ENCODE peak calls at places on chromosomes 7 and 10, in ten cellular contexts. O is uterus, I is neural progenitor cell, D is GM23338, H is cardiac muscle cell, T is breast epithelium, V is astrocyte of the spinal cord, C is epithelial cell of esophagus, F is body of pancreas, G is adrenal gland. X is an unnamed sample.

GRCh38 chr7:126727930-126728331 is 524.8 kb downstream of the GRM8 start:
- DNase-seq in I (no peak), V (peak), D (no peak), G (no peak), O (no peak), F (no peak), C (peak), H (peak), T (no peak), X (peak)

GRCh38 chr10:34739915-34740314 is 75.2 kb downstream of the PARD3 start:
- DNase-seq in D (peak), C (peak), I (peak), O (peak), F (peak), V (peak), H (peak), G (peak), T (no peak), X (peak)

GRCh38 chr10:5566606-5567005 is 41.8 kb downstream of the CALML3 start:
- DNase-seq in H (no peak), O (peak), D (no peak), F (no peak), C (peak), I (no peak), T (peak), G (no peak), V (no peak), X (no peak)

GRCh38 chr7:1343551-1343950 is 110.9 kb downstream of the UNCX start:
- DNase-seq in G (no peak), C (no peak), I (no peak), D (no peak), H (no peak), V (no peak), O (no peak), T (no peak), F (no peak), X (no peak)

GRCh38 chr7:131581241-131582157 is 25.1 kb upstream of the PODXL start:
- DNase-seq in F (peak), C (no peak), D (peak), I (no peak), H (peak), O (peak), G (peak), V (no peak), T (peak), X (no peak)

GRCh38 chr7:101420436-101420835 is 57.8 kb downstream of the COL26A1 start:
- DNase-seq in T (no peak), D (peak), H (no peak), O (no peak), F (no peak), V (no peak), G (peak), I (peak), C (no peak), X (no peak)

GRCh38 chr10:31158000-31158658 is 126.5 kb upstream of the ZNF438 start:
- DNase-seq in I (no peak), O (no peak), G (no peak), F (no peak), D (no peak), C (no peak), H (peak), T (no peak), V (peak), X (peak)

GRCh38 chr7:84455788-84456187 is 261.2 kb upstream of the SEMA3A start:
- DNase-seq in I (no peak), T (no peak), V (peak), G (no peak), C (peak), O (no peak), D (no peak), H (peak), F (no peak), X (peak)

GRCh38 chr7:44665531-44666213 is 59.2 kb downstream of the OGDH start:
- DNase-seq in I (no peak), O (no peak), D (no peak), T (no peak), C (peak), H (peak), F (no peak), V (peak), G (peak), X (peak)

GRCh38 chr7:68573271-68574000 is 1024.8 kb upstream of the AUTS2 start:
- DNase-seq in C (no peak), G (no peak), D (no peak), T (no peak), O (no peak), V (no peak), F (no peak), I (no peak), H (no peak), X (no peak)

GRCh38 chr7:68269410-68269809 is 1272.8 kb downstream of the TYW1 start:
- DNase-seq in F (peak), V (peak), G (peak), C (no peak), H (peak), I (no peak), D (no peak), O (no peak), T (no peak), X (peak)

GRCh38 chr7:30028749-30029635 is 780 bp downstream of the PLEKHA8 start:
- DNase-seq in O (no peak), I (peak), F (no peak), H (peak), C (peak), D (peak), V (peak), T (peak), G (peak), X (peak)

GRCh38 chr7:114944742-114945625 is 23.1 kb downstream of the MDFIC start:
- DNase-seq in C (no peak), I (peak), H (peak), G (peak), D (peak), F (peak), T (no peak), V (peak), O (peak), X (peak)

GRCh38 chr7:45027774-45028114 is 27.7 kb downstream of the CCM2 start:
- DNase-seq in D (no peak), O (no peak), T (no peak), C (no peak), F (no peak), H (no peak), I (no peak), G (no peak), V (no peak), X (no peak)

GRCh38 chr10:94287331-94287730 is 75.4 kb downstream of the NOC3L start:
- DNase-seq in H (peak), G (no peak), I (no peak), O (no peak), D (no peak), C (no peak), F (no peak), V (no peak), T (no peak), X (peak)

GRCh38 chr7:11297764-11298163 is 324.1 kb downstream of the PHF14 start:
- DNase-seq in V (peak), G (no peak), I (no peak), D (no peak), O (no peak), T (no peak), H (no peak), F (no peak), C (no peak), X (no peak)

GRCh38 chr7:28587211-28587610 is 174.9 kb downstream of the CREB5 start:
- DNase-seq in D (no peak), C (peak), F (no peak), H (no peak), I (peak), G (no peak), V (peak), O (no peak), T (no peak), X (peak)

GRCh38 chr10:36766921-36767320 is 358.5 kb upstream of the ANKRD30A start:
- DNase-seq in C (no peak), I (peak), T (no peak), F (no peak), H (no peak), O (no peak), V (no peak), D (no peak), G (no peak), X (no peak)

GRCh38 chr7:28180364-28181147 is at the start of gene JAZF1:
- DNase-seq in I (peak), H (peak), T (peak), G (peak), C (peak), F (peak), V (peak), D (peak), O (peak), X (peak)

GRCh38 chr10:129898701-129899563 is 65.1 kb downstream of the EBF3 start:
- DNase-seq in V (no peak), I (no peak), H (no peak), T (no peak), C (no peak), D (no peak), O (no peak), F (no peak), G (no peak), X (no peak)

GRCh38 chr10:94303929-94304328 is 58.8 kb downstream of the NOC3L start:
- DNase-seq in H (no peak), G (no peak), O (no peak), F (no peak), T (no peak), C (no peak), V (no peak), D (no peak), I (no peak), X (no peak)

GRCh38 chr10:74307061-74307651 is 156.1 kb downstream of the ADK start:
- DNase-seq in H (no peak), V (no peak), C (peak), I (no peak), O (no peak), D (no peak), F (no peak), G (no peak), T (no peak), X (no peak)

GRCh38 chr10:67722113-67722512 is 26.1 kb upstream of the CTNNA3 start:
- DNase-seq in I (no peak), C (no peak), H (no peak), D (no peak), T (no peak), G (no peak), V (no peak), O (no peak), F (no peak), X (no peak)

GRCh38 chr10:72331575-72332422 is 22.9 kb downstream of the DNAJB12 start:
- DNase-seq in H (peak), D (peak), O (peak), T (peak), F (peak), I (peak), C (peak), G (peak), V (peak), X (peak)

GRCh38 chr10:26821699-26822542 is 38.8 kb downstream of the ABI1 start:
- DNase-seq in I (no peak), T (no peak), C (no peak), V (peak), H (no peak), F (no peak), D (no peak), O (no peak), G (no peak), X (no peak)

GRCh38 chr7:132276986-132277716 is 299.1 kb downstream of the PLXNA4 start:
- DNase-seq in H (no peak), C (peak), O (no peak), I (no peak), G (no peak), F (no peak), T (no peak), D (no peak), V (no peak), X (no peak)

GRCh38 chr10:31660301-31660700 is 268.3 kb downstream of the ARHGAP12 start:
- DNase-seq in D (no peak), O (peak), V (no peak), I (no peak), C (no peak), F (no peak), T (no peak), G (no peak), H (no peak), X (no peak)

GRCh38 chr10:8331896-8332729 is 277.6 kb downstream of the GATA3 start:
- DNase-seq in C (peak), O (peak), G (peak), I (peak), T (no peak), D (peak), F (peak), H (peak), V (peak), X (peak)

GRCh38 chr10:100341953-100342626 is 4.9 kb upstream of the SCD start:
- DNase-seq in H (peak), D (peak), V (peak), F (peak), I (peak), G (peak), T (no peak), O (peak), C (peak), X (peak)

GRCh38 chr10:77357611-77358010 is 280.0 kb downstream of the KCNMA1 start:
- DNase-seq in H (peak), V (peak), D (no peak), G (no peak), I (no peak), F (no peak), O (no peak), C (peak), T (no peak), X (peak)

GRCh38 chr7:80428161-80429054 is 83.5 kb downstream of the GNAT3 start:
- DNase-seq in V (peak), H (peak), I (peak), T (no peak), C (peak), F (peak), O (no peak), D (peak), G (peak), X (peak)

GRCh38 chr10:47054936-47055335 is 143.7 kb downstream of the PTPN20 start:
- DNase-seq in C (no peak), D (no peak), F (no peak), I (no peak), H (no peak), V (no peak), O (no peak), G (no peak), T (no peak), X (no peak)

GRCh38 chr10:106615081-106615480 is 549.4 kb downstream of the SORCS1 start:
- DNase-seq in O (no peak), I (no peak), H (peak), G (no peak), C (peak), T (no peak), D (peak), V (peak), F (no peak), X (peak)

GRCh38 chr7:131948434-131949053 is 392.1 kb upstream of the PODXL start:
- DNase-seq in T (no peak), H (no peak), D (no peak), G (no peak), V (no peak), F (peak), I (peak), O (no peak), C (peak), X (no peak)

GRCh38 chr10:55485827-55486226 is 684.8 kb upstream of the PCDH15 start:
- DNase-seq in V (no peak), O (no peak), I (no peak), C (no peak), H (no peak), D (no peak), F (no peak), G (no peak), T (no peak), X (no peak)

GRCh38 chr7:36343548-36343947 is 46.1 kb upstream of the ANLN start:
- DNase-seq in V (no peak), H (no peak), O (no peak), G (no peak), T (no peak), C (no peak), I (no peak), D (no peak), F (no peak), X (no peak)

GRCh38 chr7:82235710-82236109 is 207.9 kb downstream of the CACNA2D1 start:
- DNase-seq in O (no peak), V (peak), D (no peak), F (no peak), T (no peak), H (peak), I (no peak), G (no peak), C (peak), X (peak)

GRCh38 chr7:82229164-82229563 is 214.4 kb downstream of the CACNA2D1 start:
- DNase-seq in D (no peak), V (no peak), C (no peak), G (no peak), F (no peak), H (no peak), O (no peak), I (no peak), T (no peak), X (peak)

GRCh38 chr7:82230826-82231581 is 212.6 kb downstream of the CACNA2D1 start:
- DNase-seq in D (peak), G (no peak), T (no peak), V (no peak), H (no peak), I (no peak), O (no peak), F (no peak), C (no peak), X (no peak)

DNA sequence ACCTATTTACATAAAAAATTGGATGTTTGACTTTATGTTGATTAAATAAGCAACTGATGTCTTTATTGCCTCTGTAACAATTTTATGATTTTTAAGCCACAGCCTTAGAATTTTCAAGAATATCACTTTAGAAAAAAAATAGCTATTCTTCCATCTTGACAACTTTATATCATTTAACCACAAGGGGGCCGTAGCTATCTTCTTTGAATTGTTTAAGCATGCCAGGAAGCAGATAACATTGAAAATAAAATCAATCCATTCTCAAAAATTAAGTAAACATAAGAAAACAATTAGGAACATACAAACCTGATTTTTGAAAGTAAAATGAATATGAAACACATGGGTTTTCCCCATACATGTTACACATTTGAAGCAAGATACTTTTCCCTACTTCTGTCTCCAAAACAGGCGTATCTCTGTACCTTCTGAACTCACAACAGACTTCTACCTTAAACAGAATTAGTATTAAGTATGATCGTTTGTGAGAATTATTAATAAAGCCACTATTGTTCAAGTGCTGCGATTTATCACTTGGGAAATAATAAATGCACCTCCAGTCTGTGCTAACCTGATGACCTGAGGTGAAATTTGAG is 209.0 kb downstream of the CACNA2D1 start:
- DNase-seq in F (no peak), H (peak), T (no peak), C (peak), I (peak), G (no peak), V (peak), O (no peak), D (peak), X (peak)
- TF ChIP-seq CTCF in F (peak), H (peak), T (peak), C (peak), I (peak), G (peak), V (peak), O (peak), D (peak), X (peak)

DNA sequence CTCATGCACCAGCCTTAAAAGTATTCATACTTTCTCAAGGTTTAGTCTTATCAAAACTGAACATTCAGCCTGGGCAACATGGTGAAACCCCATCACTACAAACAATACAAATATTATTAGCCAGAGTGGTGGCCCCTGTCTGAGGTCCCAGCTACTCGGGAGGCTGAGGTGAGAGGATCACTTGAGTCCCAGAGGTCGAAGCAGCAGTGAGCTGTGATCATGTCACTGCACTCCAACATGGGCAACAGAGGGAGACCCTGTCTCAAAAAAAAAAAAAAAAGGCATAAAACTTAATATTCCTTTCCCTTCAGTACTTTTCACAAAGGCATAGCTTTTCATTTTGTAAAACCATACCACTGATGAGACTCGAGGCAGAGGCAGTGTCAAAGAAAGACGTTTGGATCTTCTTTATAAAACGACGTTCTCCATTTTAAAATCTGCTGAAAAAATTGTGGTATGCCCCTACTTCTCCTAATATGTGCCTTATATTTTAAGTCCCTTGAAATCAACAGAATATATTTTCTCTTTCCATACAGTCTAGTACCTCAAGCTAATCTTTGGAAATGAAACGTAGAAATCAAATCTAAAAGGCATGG is 1.9 kb downstream of the NSUN6 start:
- DNase-seq in D (no peak), H (no peak), I (no peak), G (no peak), O (no peak), F (no peak), V (no peak), C (no peak), T (no peak), X (no peak)
- H3K4me3 ChIP-seq in D (peak), H (peak), I (peak), G (peak), O (no peak), F (peak), V (no peak), C (peak), T (no peak), X (no peak)

DNA sequence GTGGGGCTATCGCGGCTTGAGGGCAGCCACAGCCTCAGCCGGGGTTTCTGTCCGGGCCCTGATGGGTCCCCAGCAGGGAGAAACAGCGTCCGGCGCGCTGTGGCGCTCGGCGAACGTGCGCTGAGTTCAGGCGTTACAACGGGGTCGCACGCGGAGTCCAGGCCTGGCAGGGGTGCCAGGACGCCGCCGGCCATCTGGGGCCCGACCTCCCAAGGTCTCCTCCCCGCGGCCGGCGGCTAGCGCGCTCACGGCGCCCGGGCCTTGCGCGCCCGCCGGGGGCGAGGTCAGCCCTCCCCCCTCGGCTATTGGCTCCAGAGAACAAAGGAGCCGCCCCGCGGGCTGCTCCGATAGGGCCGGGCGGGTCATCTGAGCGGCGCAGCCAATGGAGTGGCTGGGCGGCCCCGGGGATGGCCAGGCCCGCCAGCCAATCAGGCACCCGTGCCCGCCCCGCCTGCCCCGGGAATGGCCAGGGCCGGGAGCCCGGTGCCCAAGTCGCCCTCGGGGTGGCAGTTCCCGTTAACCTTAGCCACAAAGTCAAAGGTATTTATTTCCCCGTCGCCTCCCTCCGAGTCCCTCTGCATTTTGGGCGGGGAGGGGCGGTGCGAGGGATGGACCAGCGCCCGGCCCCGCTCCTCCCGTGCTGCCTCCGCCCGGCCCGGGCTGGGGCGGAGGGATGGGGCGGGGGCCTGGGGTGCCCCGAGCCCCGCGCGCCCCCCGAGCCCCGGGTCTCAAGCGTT is at the start of gene ZNF775:
- DNase-seq in D (peak), F (peak), O (peak), C (peak), H (peak), I (peak), V (peak), G (peak), T (peak), X (peak)
- TF ChIP-seq CTCF in D (no peak), F (no peak), O (no peak), C (no peak), H (no peak), I (peak), V (no peak), G (no peak), T (no peak), X (no peak)

DNA sequence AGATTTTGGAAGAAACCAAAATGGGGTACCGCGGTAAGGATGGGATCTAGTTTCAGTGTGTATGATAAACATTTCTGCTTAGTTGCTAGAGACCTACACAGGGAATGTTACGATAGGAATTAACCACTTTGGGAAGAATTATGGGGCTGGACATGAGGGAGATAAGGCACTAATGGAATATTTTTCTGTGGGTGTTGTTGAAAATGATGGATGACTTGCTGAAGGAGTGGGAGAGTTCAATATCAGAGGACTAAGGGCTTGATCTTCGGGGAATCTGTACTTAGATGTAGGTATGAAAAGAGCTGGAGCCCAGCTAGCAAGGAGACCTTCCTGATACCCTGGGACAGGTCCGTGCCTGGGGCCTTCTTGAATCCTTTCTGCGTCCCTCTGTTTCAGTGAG is 303.7 kb downstream of the EXOC4 start:
- DNase-seq in I (no peak), T (no peak), V (no peak), F (no peak), O (no peak), D (no peak), C (no peak), H (no peak), G (no peak), X (no peak)
- H3K4me3 ChIP-seq in I (no peak), T (no peak), V (no peak), F (no peak), O (no peak), D (no peak), C (no peak), H (no peak), G (no peak), X (no peak)

X was measured in choroid plexus epithelial cell.